ENCODE peak calls at places on chromosomes 11 and 22, in four cellular contexts. R is GM23338, O is SK-N-SH, G is GM23248. Y is an unnamed sample.

GRCh38 chr11:63884191-63884590 is 32.8 kb downstream of the RCOR2 start:
- DNase-seq in G (no peak), R (no peak), O (no peak), Y (no peak)

GRCh38 chr11:111978028-111978771 is 41.1 kb downstream of the DIXDC1 start:
- DNase-seq in G (peak), R (peak), O (peak), Y (no peak)

GRCh38 chr11:121613724-121614123 is 161.0 kb upstream of the SORL1-AS1 start:
- DNase-seq in G (no peak), O (no peak), R (no peak), Y (no peak)

GRCh38 chr11:47915407-47916137 is 64.8 kb upstream of the PTPRJ start:
- DNase-seq in R (no peak), G (no peak), O (peak), Y (peak)

GRCh38 chr11:2737876-2738275 is 38.1 kb upstream of the KCNQ1OT1 start:
- DNase-seq in R (no peak), G (peak), O (no peak), Y (no peak)

GRCh38 chr22:19962246-19962908 is 20.8 kb upstream of the TXNRD2 start:
- DNase-seq in R (peak), O (peak), G (peak), Y (peak)

GRCh38 chr11:116427903-116428637 is 344.7 kb downstream of the BUD13 start:
- DNase-seq in O (peak), R (no peak), G (no peak), Y (no peak)

GRCh38 chr22:29621761-29622526 is 18.5 kb downstream of the NF2 start:
- DNase-seq in G (peak), R (peak), O (no peak), Y (no peak)

GRCh38 chr11:61515686-61516085 is 7.1 kb downstream of the LRRC10B start:
- DNase-seq in G (no peak), R (peak), O (no peak), Y (no peak)

GRCh38 chr11:76910620-76911414 is 50.1 kb downstream of the ACER3 start:
- DNase-seq in R (peak), O (no peak), G (peak), Y (no peak)

GRCh38 chr11:126375726-126376125 is 20.2 kb downstream of the ST3GAL4 start:
- DNase-seq in R (no peak), G (no peak), O (no peak), Y (no peak)

GRCh38 chr11:74417379-74417804 is 19.2 kb upstream of the PGM2L1 start:
- DNase-seq in G (no peak), O (no peak), R (peak), Y (no peak)

GRCh38 chr11:203056-203944 is 3.9 kb downstream of the BET1L start:
- DNase-seq in R (no peak), O (no peak), G (no peak), Y (no peak)

GRCh38 chr11:94513091-94513490 is 830 bp downstream of the C11orf97 start:
- DNase-seq in G (no peak), O (no peak), R (no peak), Y (no peak)

GRCh38 chr11:9524001-9524400 is 49.5 kb upstream of the WEE1 start:
- DNase-seq in O (no peak), G (no peak), R (no peak), Y (no peak)

GRCh38 chr11:1876361-1877063 is 15.2 kb downstream of the PRR33 start:
- DNase-seq in G (peak), O (peak), R (peak), Y (peak)

GRCh38 chr22:21051836-21052400 is 6.2 kb downstream of the LRRC74B start:
- DNase-seq in G (peak), O (no peak), R (peak), Y (no peak)

GRCh38 chr11:27717801-27718229 is 17.6 kb upstream of the BDNF start:
- DNase-seq in R (peak), O (no peak), G (peak), Y (no peak)

GRCh38 chr22:50699001-50699753 is 26.6 kb downstream of the SHANK3 start:
- DNase-seq in R (no peak), O (no peak), G (no peak), Y (no peak)

GRCh38 chr22:50696799-50697561 is 24.4 kb downstream of the SHANK3 start:
- DNase-seq in O (peak), R (peak), G (peak), Y (no peak)

GRCh38 chr22:50696251-50696798 is 23.7 kb downstream of the SHANK3 start:
- DNase-seq in O (no peak), G (no peak), R (no peak), Y (no peak)

GRCh38 chr22:50698546-50698945 is 25.9 kb downstream of the SHANK3 start:
- DNase-seq in O (no peak), G (peak), R (no peak), Y (no peak)

DNA sequence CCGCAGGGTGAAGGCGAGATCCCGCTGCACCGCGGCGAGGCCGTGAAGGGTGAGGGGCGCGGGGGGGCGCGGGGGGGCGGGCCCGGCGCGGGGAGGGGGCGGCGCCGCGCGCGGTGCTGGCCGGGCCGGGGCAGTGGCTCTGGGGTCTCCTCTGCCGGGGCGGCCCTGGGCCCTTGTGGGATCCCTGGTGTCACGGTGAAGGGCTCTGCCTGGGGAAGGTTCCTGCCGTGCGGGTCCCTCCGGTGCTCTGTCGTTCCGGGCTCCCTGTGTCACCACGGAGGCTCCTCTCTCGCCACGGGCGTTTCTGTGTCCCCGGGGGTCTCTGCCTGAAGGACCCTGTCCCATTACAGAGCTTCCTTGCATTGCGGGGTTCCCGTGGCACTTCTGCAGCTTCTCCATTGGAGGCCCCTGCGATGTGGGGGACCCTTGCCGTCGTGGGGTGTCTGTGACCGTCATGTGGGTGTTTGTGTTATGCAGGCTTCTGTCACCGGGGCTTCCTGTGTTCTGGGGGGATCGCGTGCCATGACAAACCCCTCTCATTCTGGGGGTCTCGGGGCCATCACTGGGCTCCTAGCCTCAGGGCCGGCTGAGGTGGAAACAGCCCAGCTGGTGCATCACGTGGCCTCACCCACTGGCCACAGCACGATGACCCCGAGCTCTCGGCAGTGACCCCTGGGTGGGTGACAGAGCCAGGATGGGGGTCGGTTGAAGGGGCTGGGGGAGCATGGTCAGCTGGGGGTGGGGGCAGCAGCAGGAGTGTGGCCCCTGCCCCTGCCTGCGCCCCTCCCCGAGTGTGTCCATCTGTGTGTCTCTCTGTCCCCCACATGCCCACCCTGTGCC is 25.3 kb downstream of the SHANK3 start:
- DNase-seq in R (no peak), O (peak), G (peak), Y (no peak)
- H2AFZ ChIP-seq in R (no peak), O (no peak), G (peak), Y (no peak)

DNA sequence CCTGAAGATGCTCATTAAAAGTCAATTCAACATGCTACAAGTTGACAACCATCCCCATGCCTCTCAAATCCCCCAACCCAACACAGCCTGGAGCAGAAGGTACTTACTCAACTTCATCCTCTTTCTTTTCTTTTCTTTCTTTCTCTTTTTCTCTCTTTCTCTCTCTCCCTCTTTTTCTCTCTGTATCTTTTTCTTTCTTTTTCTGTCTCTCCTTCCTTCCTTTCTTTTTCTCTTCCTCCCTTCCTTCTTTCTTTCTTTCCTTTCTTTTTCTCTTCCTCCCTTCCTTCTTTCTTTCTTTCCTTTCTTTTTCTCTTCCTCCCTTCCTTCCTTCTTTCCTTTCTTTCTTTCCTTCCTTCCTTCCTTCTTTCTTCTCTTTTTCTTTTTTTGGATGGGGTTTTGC is 135.7 kb upstream of the SEZ6L start:
- DNase-seq in G (no peak), O (no peak), R (no peak), Y (no peak)
- TF ChIP-seq EZH2phosphoT487 in G (no peak), O (no peak), R (no peak), Y (no peak)

DNA sequence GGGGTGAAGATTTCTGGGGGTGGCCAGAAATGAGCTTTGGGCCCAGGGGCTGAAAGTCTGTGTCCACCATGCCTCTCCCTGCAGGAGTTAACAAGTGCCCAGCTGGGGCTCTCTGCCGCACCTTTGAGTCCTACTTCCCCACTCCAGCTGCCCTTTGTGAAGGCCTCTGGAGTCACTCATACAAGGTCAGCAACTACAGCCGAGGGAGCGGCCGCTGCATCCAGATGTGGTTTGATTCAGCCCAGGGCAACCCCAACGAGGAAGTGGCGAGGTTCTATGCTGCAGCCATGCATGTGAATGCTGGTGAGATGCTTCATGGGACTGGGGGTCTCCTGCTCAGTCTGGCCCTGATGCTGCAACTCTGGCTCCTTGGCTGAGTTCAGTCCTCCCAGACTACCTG is 3.2 kb upstream of the INPPL1 start:
- DNase-seq in O (no peak), G (no peak), R (no peak), Y (peak)
- H2AFZ ChIP-seq in O (no peak), G (no peak), R (peak), Y (peak)

DNA sequence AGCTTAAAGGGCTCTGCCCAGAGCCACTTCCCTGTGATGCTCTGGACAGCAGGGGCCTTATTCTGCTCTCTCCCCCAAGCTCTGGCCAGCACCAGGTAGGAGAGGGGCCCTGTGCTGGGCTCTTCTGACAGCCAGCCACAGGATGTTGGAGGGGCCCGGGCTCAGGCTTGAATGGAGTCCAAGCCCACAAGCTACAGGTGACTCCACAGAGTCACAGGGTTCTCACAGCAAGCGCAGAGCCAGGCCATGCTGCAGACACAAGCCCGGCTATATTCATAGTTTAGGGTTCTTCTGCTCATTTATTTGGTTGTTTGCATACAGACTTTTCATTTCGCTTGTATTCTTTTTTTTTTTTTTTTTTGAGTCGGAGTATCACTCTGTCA is 1392.8 kb downstream of the BRD1 start:
- DNase-seq in O (no peak), R (no peak), G (no peak), Y (no peak)
- TF ChIP-seq EZH2phosphoT487 in O (no peak), R (no peak), G (no peak), Y (no peak)

DNA sequence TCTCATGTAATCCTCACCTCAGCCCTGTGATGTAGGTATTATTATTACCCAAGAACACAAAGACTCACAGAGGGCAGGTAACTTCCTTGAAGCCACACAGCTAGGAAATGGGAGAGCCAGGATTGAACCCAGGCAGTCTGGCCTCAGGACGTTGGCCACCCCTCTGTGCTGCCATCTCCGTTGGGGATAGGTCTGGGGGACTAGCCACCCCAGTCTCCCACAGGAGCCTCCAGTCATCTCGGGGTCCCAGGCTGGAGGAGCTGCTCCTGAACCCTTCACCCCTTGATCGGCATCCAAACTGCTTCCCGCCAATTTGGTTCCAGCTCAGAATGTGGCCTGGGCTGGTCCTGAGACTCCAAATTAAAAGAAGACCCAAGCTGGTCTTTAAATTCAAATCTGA is 10.4 kb upstream of the TCF20 start:
- DNase-seq in O (no peak), R (no peak), G (no peak), Y (no peak)
- H2AFZ ChIP-seq in O (no peak), R (no peak), G (no peak), Y (no peak)

GRCh38 chr22:46043816-46044717 is 67.1 kb upstream of the WNT7B start:
- DNase-seq in G (peak), R (peak), O (no peak), Y (peak)
- TF ChIP-seq EZH2phosphoT487 in G (no peak), R (no peak), O (no peak), Y (no peak)

GRCh38 chr22:36409911-36410756 is 22.4 kb upstream of the MYH9 start:
- DNase-seq in R (peak), O (no peak), G (no peak), Y (peak)

GRCh38 chr22:36409067-36409466 is 21.3 kb upstream of the MYH9 start:
- DNase-seq in R (no peak), O (no peak), G (no peak), Y (no peak)

GRCh38 chr22:36415415-36416168 is 27.8 kb upstream of the MYH9 start:
- DNase-seq in R (peak), O (no peak), G (peak), Y (no peak)

GRCh38 chr22:36413022-36413770 is 25.4 kb upstream of the MYH9 start:
- DNase-seq in R (no peak), G (peak), O (no peak), Y (no peak)

GRCh38 chr22:36411589-36412258 is 24.0 kb upstream of the MYH9 start:
- DNase-seq in O (no peak), G (no peak), R (no peak), Y (no peak)
- H2AFZ ChIP-seq in O (no peak), G (no peak), R (no peak), Y (no peak)

GRCh38 chr11:109033627-109034340 is 368.9 kb downstream of the DDX10 start:
- DNase-seq in O (no peak), G (peak), R (no peak), Y (no peak)
- TF ChIP-seq EZH2phosphoT487 in O (no peak), G (no peak), R (no peak), Y (no peak)